ENCODE peak calls at places on chromosome 14, in seven cellular contexts. T is psoas muscle; X is ascending aorta; W is breast epithelium; I is CD8-positive, alpha-beta memory T cell; L is transverse colon; Q is BJ. E is an unnamed sample. For H3K36me3, the result is how much of the 10 kb centered on the place peaks cover.

GRCh38 chr14:92460916-92461579 is 52.5 kb upstream of the RIN3 start:
- DNase-seq in Q (no peak), I (no peak), T (no peak), X (peak), W (no peak), L (no peak), E (peak)

GRCh38 chr14:92560106-92560865 is 46.7 kb downstream of the RIN3 start:
- DNase-seq in Q (no peak), I (no peak), T (no peak), X (no peak), L (no peak), W (no peak), E (no peak)

GRCh38 chr14:32073537-32074189 is 3.4 kb upstream of the ARHGAP5 start:
- DNase-seq in I (peak), L (peak), X (peak), W (no peak), T (no peak), Q (peak), E (peak)

GRCh38 chr14:66403183-66403582 is 83.0 kb upstream of the CCDC196 start:
- DNase-seq in W (no peak), I (no peak), L (no peak), T (no peak), Q (no peak), X (no peak), E (no peak)

GRCh38 chr14:29671034-29671433 is 256.6 kb downstream of the PRKD1 start:
- DNase-seq in W (no peak), L (no peak), T (no peak), X (no peak), Q (peak), I (no peak), E (no peak)

GRCh38 chr14:33678012-33678411 is 272.9 kb downstream of the EGLN3 start:
- DNase-seq in T (no peak), L (no peak), I (no peak), Q (no peak), X (no peak), W (no peak), E (no peak)

GRCh38 chr14:101022121-101022520 is 118.6 kb upstream of the RTL1 start:
- DNase-seq in T (no peak), Q (no peak), W (peak), I (no peak), X (peak), L (no peak), E (no peak)

GRCh38 chr14:33317675-33318074 is 379.0 kb downstream of the NPAS3 start:
- DNase-seq in Q (no peak), T (no peak), I (no peak), X (no peak), W (no peak), L (no peak), E (no peak)

GRCh38 chr14:52703225-52703624 is 3.8 kb upstream of the PSMC6 start:
- DNase-seq in X (peak), W (no peak), L (peak), I (no peak), Q (peak), T (no peak), E (no peak)

GRCh38 chr14:38203929-38204716 is 3.6 kb upstream of the SSTR1 start:
- DNase-seq in X (no peak), I (no peak), W (no peak), T (no peak), L (no peak), Q (no peak), E (no peak)

GRCh38 chr14:76918176-76918750 is 92.1 kb downstream of the LRRC74A start:
- DNase-seq in I (no peak), W (no peak), Q (peak), L (peak), X (peak), T (peak), E (peak)

GRCh38 chr14:93788557-93789365 is 476 bp upstream of the PRIMA1 start:
- DNase-seq in I (no peak), L (peak), W (no peak), T (no peak), X (peak), Q (no peak), E (peak)

GRCh38 chr14:104979758-104980591 is 1.8 kb upstream of the AHNAK2 start:
- DNase-seq in X (no peak), T (peak), L (no peak), I (no peak), W (peak), Q (no peak), E (no peak)

GRCh38 chr14:99604766-99605298 is 825 bp upstream of the CCDC85C start:
- DNase-seq in L (peak), I (no peak), X (no peak), W (no peak), T (no peak), Q (no peak), E (peak)

GRCh38 chr14:77043177-77043983 is 14.9 kb upstream of the IRF2BPL start:
- DNase-seq in Q (peak), W (no peak), L (no peak), I (peak), X (peak), T (peak), E (no peak)

GRCh38 chr14:99267871-99268775 is 3.9 kb downstream of the BCL11B start:
- DNase-seq in Q (no peak), W (no peak), L (no peak), X (peak), I (peak), T (no peak), E (no peak)

GRCh38 chr14:99763527-99764221 is 29.5 kb upstream of the EML1 start:
- DNase-seq in X (no peak), L (no peak), W (no peak), T (no peak), I (no peak), Q (no peak), E (peak)

GRCh38 chr14:55794655-55795583 is 214.9 kb downstream of the KTN1 start:
- DNase-seq in T (no peak), L (no peak), I (no peak), W (no peak), X (no peak), Q (no peak), E (no peak)

GRCh38 chr14:101774814-101775213 is 13.3 kb downstream of the PPP2R5C start:
- DNase-seq in Q (no peak), X (no peak), W (no peak), I (no peak), L (no peak), T (no peak), E (no peak)

GRCh38 chr14:103740991-103741689 is 25.5 kb downstream of the ZFYVE21 start:
- DNase-seq in X (peak), L (no peak), I (no peak), Q (no peak), T (no peak), W (no peak), E (no peak)

GRCh38 chr14:24365600-24366374 is 2.2 kb upstream of the NFATC4 start:
- DNase-seq in X (peak), T (peak), I (peak), Q (peak), W (peak), L (peak), E (peak)

GRCh38 chr14:104433401-104434213 is 146.0 kb upstream of the C14orf180 start:
- DNase-seq in X (peak), Q (no peak), W (peak), T (peak), I (peak), L (no peak), E (peak)

GRCh38 chr14:74685054-74685453 is 27.8 kb downstream of the AREL1 start:
- DNase-seq in L (no peak), X (no peak), I (no peak), T (no peak), W (no peak), Q (no peak), E (no peak)

GRCh38 chr14:32473476-32473875 is 144.4 kb downstream of the AKAP6 start:
- DNase-seq in T (peak), L (peak), Q (peak), X (peak), W (peak), I (no peak), E (no peak)

GRCh38 chr14:89858084-89858483 is 96.4 kb downstream of the EFCAB11 start:
- DNase-seq in L (no peak), T (no peak), I (no peak), W (no peak), X (no peak), Q (no peak), E (no peak)

GRCh38 chr14:24243336-24243836 is 963 bp upstream of the TINF2 start:
- DNase-seq in Q (no peak), L (no peak), I (no peak), W (no peak), X (peak), T (peak), E (peak)

GRCh38 chr14:52380294-52380693 is 66.2 kb downstream of the PTGER2 start:
- DNase-seq in L (no peak), X (no peak), W (no peak), T (no peak), Q (no peak), I (no peak), E (no peak)

GRCh38 chr14:39266589-39266870 is 32.8 kb downstream of the MIA2 start:
- DNase-seq in X (peak), T (peak), L (peak), Q (no peak), I (peak), W (peak), E (peak)

GRCh38 chr14:41299924-41300323 is 306.8 kb upstream of the LRFN5 start:
- DNase-seq in I (no peak), Q (no peak), T (no peak), L (no peak), X (no peak), W (no peak), E (no peak)

GRCh38 chr14:92719890-92720323 is 28.5 kb downstream of the LGMN start:
- DNase-seq in I (no peak), T (no peak), Q (peak), W (no peak), L (peak), X (no peak), E (no peak)

GRCh38 chr14:67857778-67858350 is 38.3 kb downstream of the RAD51B start:
- DNase-seq in Q (no peak), T (no peak), X (no peak), I (no peak), W (no peak), L (no peak), E (no peak)

GRCh38 chr14:59187802-59188460 is 536 bp upstream of the DAAM1 start:
- DNase-seq in L (peak), X (no peak), I (peak), T (peak), W (no peak), Q (no peak), E (no peak)

GRCh38 chr14:94376976-94377865 is 11.2 kb downstream of the SERPINA1 start:
- DNase-seq in I (no peak), Q (no peak), W (no peak), T (no peak), X (peak), L (no peak), E (peak)

GRCh38 chr14:36279306-36280244 is 40.9 kb downstream of the MBIP start:
- DNase-seq in I (no peak), Q (no peak), T (no peak), L (no peak), W (no peak), X (no peak), E (no peak)
- H3K4me3 ChIP-seq in I (no peak), Q (no peak), T (no peak), L (no peak), W (no peak), X (no peak), E (no peak)

DNA sequence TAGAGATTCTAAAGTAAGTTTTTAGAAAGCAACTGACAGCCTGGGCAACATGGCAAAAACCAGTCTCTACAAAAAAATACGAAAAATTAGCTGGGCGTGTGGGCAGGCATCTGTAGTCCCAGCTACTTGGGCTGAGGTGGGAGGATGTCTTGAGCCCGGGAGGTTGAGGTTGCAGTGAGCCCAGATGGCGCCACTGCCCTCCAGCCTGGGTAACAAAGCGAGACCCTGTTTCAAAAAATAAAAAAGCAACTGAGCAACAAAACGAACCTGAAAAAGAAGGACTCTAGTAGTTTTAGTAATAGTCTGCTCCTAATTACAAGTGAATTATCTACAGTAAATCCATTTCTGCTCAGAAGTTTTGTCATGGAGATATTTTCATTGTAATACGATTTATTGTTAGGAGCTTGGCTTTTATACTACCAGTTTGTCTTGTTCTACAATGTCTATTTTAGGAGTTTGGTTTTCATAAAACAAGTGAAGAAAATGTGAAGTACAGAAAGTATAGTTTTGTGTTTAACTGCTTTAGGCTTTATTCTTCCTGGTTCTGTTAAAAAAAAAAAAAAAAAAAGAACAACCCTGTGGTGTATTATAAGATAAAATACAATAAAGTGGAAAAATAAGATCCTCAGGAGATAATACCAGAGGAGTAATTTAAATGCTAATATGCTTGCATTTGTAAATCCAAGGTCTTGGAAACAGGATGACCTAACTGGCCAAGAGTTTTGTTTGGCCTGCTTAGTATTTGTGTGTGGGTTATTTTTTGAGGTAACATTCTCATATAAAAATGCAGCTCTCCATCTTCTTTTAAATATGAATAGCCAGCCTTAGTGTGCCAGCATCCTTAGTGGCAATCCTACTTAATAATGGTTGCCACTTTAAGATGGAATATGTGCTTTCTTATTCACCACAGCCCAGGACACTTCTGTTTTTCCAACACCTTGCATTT is 2.8 kb downstream of the TMX1 start:
- DNase-seq in X (no peak), Q (no peak), I (no peak), W (no peak), L (no peak), T (no peak), E (no peak)
- H3K36me3 ChIP-seq in X (under half), Q (under half), I (under half), W (under half), L (under half), T (under half), E (under half)

DNA sequence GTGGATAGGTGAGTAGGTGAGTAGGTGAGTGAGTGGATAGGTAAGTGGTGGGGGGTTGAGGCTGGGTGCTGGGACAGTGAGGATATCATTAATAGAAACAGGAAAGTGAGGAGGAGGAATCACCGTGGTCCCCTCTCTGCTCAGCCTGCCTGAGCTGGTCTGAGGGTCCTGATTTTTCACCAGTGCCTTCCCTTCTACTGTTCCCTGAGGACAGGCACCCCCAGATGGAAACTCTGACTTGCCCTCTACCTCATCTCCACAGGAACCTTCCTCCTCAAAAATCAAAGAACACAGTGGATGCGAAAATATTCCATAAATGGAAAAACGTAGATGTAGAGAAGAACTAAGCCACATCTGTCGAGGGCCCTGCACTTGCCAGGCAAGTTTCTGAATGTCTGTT is 1.9 kb downstream of the GPR68 start:
- DNase-seq in I (no peak), Q (no peak), W (no peak), T (no peak), L (no peak), X (no peak), E (no peak)
- H3K4me3 ChIP-seq in I (peak), Q (no peak), W (no peak), T (no peak), L (no peak), X (no peak), E (no peak)

GRCh38 chr14:81211844-81212243 is 8.9 kb downstream of the GTF2A1 start:
- DNase-seq in W (no peak), I (peak), X (no peak), T (peak), Q (no peak), L (no peak), E (no peak)
- H3K36me3 ChIP-seq in W (under half), I (under half), X (under half), T (half or more), Q (under half), L (under half), E (under half)

GRCh38 chr14:63890553-63890952 is 37.7 kb downstream of the SYNE2 start:
- DNase-seq in L (no peak), Q (no peak), W (no peak), T (no peak), I (no peak), X (no peak), E (no peak)
- H3K4me3 ChIP-seq in L (no peak), Q (no peak), W (no peak), T (no peak), I (no peak), X (no peak), E (no peak)

GRCh38 chr14:20441466-20441865 is 5.5 kb upstream of the KLHL33 start:
- DNase-seq in I (no peak), X (no peak), T (no peak), L (no peak), W (no peak), Q (no peak), E (no peak)

DNA sequence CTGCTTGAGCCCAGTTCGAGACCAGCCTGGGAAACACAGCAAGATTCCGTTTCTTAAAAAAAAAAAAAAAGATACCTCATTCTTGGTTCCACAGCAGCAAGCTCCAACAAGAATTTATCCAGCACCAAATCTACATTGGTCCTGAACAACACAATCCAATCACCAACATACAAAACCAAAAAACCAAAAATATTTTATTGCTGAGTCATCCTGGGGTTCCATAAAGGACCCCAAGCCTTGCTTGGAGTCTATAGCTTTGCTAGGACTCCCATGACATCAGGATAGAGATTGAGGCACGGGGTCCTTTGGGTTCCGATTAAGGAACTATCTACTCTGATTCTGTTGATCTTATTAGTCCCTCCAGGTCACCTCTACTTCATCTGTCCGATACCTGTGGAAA is 7.7 kb downstream of the OSGEP start:
- DNase-seq in W (no peak), I (no peak), T (no peak), L (no peak), X (no peak), Q (no peak), E (no peak)
- H3K36me3 ChIP-seq in W (under half), I (under half), T (half or more), L (half or more), X (half or more), Q (under half), E (under half)

GRCh38 chr14:71604231-71604630 is 328.0 kb upstream of the RGS6 start:
- DNase-seq in W (no peak), X (no peak), I (no peak), L (no peak), T (no peak), Q (no peak), E (no peak)

GRCh38 chr14:71600309-71600708 is 331.9 kb upstream of the RGS6 start:
- DNase-seq in I (no peak), W (no peak), L (no peak), T (no peak), X (no peak), Q (no peak), E (no peak)

GRCh38 chr14:71606575-71606974 is 325.7 kb upstream of the RGS6 start:
- DNase-seq in I (no peak), W (no peak), X (no peak), Q (no peak), T (no peak), L (no peak), E (no peak)

GRCh38 chr14:71606064-71606463 is 326.2 kb upstream of the RGS6 start:
- DNase-seq in L (no peak), I (no peak), Q (no peak), T (no peak), X (no peak), W (no peak), E (no peak)

GRCh38 chr14:71602524-71602923 is 329.7 kb upstream of the RGS6 start:
- DNase-seq in I (no peak), X (no peak), L (no peak), Q (no peak), W (no peak), T (no peak), E (no peak)
- H3K4me3 ChIP-seq in I (no peak), X (no peak), L (no peak), Q (no peak), W (no peak), T (no peak), E (no peak)

DNA sequence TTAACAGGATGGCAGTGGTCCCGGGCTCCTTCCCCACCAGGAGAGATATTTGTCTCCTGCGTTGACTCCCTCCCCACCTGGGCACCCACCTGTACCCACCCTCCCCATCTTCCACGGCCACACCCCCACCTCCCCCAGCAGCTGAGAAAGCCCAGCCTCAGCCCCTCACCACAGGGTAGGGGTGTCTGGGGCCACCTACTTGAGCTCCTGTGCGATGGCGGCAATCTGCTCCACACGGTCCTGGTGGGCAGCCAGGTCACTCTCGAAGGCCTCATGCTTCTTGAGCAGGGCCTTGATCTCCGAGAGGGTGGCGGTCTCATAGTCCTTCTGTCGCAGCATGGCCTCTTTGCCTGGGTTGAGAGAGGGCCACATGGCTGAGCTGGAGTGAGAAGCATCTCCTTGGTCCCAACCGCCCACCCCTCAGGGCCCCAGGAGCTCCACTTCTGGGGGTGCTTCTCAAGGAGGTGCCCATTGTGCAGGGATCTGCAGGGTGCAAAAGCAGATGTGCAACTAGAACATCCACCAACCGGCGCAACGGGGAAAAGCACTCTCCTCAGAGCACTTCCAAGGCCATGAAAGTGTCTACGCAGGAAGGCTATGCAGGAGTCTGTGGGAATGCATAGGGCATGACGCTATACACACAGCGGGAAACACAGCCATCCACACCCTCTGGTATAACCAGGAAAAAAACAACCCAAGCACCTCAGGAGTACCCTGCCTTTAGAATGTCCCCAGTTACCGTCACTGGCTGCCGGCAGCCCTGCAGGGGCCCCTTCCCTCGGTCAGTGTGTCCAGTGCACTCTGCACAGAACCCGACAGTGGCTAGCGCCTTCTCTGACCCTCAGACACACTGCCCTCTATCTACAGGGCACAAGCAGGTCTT is 92.6 kb upstream of the ZFP36L1 start:
- DNase-seq in X (no peak), L (no peak), T (peak), Q (no peak), I (no peak), W (peak), E (no peak)
- H3K36me3 ChIP-seq in X (half or more), L (half or more), T (half or more), Q (under half), I (under half), W (under half), E (under half)

GRCh38 chr14:61365667-61366194 is 44.4 kb downstream of the PRKCH start:
- DNase-seq in X (no peak), Q (no peak), L (no peak), I (no peak), W (no peak), T (no peak), E (no peak)
- H3K4me3 ChIP-seq in X (no peak), Q (no peak), L (no peak), I (no peak), W (no peak), T (no peak), E (no peak)

E was measured in H7.